ENCODE peak calls at places on chromosomes 12 and 14, in ten cellular contexts. N, Y, L, Z, C, U, J, B, R and S are unnamed samples.

GRCh38 chr12:104303538-104304151 is at the start of gene EID3:
- DNase-seq in Y (peak; percentile 96), C (peak; percentile 91), R (peak; percentile 93), J (no peak), L (peak; percentile 93), Z (peak; percentile 20), N (peak; percentile 57), U (peak; percentile 86), B (no peak), S (peak; percentile 92)

GRCh38 chr12:97801471-97802045 is 339.0 kb downstream of the RMST start:
- DNase-seq in Z (no peak), R (no peak), C (no peak), U (no peak), L (no peak), J (no peak), Y (no peak), N (no peak), B (no peak), S (no peak)

GRCh38 chr12:66813137-66813867 is 134.4 kb upstream of the GRIP1 start:
- DNase-seq in B (no peak), N (no peak), C (peak; percentile 44), L (no peak), U (no peak), Y (no peak), J (peak; percentile 2), Z (no peak), R (no peak), S (no peak)

GRCh38 chr12:103085541-103085940 is 128.1 kb downstream of the ASCL1 start:
- DNase-seq in B (no peak), Y (no peak), L (no peak), J (no peak), U (no peak), Z (no peak), N (no peak), C (no peak), R (no peak), S (no peak)

GRCh38 chr12:55831407-55831880 is 2.1 kb upstream of the DNAJC14 start:
- DNase-seq in B (no peak), U (no peak), R (no peak), L (no peak), Y (no peak), J (no peak), Z (no peak), C (no peak), N (no peak), S (no peak)

GRCh38 chr12:89192419-89192818 is 159.9 kb downstream of the DUSP6 start:
- DNase-seq in B (no peak), J (peak; percentile 10), U (no peak), R (no peak), Y (no peak), L (no peak), Z (no peak), N (no peak), C (no peak), S (no peak)

GRCh38 chr14:94320243-94320642 is 2.9 kb downstream of the SERPINA6 start:
- DNase-seq in Y (no peak), B (no peak), Z (no peak), R (no peak), L (no peak), U (no peak), J (peak; percentile 89), N (no peak), C (no peak), S (no peak)

GRCh38 chr12:109125791-109126190 is 9.4 kb downstream of the ACACB start:
- DNase-seq in R (no peak), L (no peak), J (no peak), Y (no peak), Z (no peak), U (no peak), B (no peak), C (no peak), N (no peak), S (no peak)

GRCh38 chr14:74408870-74409269 is 17.1 kb downstream of the SYNDIG1L start:
- DNase-seq in U (no peak), Z (no peak), B (no peak), L (no peak), Y (peak; percentile 10), R (no peak), C (no peak), N (no peak), J (no peak), S (no peak)

GRCh38 chr12:128729628-128730121 is 94.1 kb downstream of the SLC15A4 start:
- DNase-seq in C (no peak), Z (no peak), Y (no peak), J (peak; percentile 5), L (no peak), N (no peak), U (no peak), B (no peak), R (no peak), S (no peak)

GRCh38 chr12:121811434-121812319 is 7.9 kb downstream of the SETD1B start:
- DNase-seq in C (peak; percentile 74), B (no peak), J (peak; percentile 57), Y (peak; percentile 98), L (peak; percentile 77), N (no peak), Z (no peak), U (peak; percentile 68), R (peak; percentile 83), S (peak; percentile 85)

GRCh38 chr12:11798856-11799530 is 149.5 kb downstream of the ETV6 start:
- DNase-seq in J (peak; percentile 29), U (no peak), Y (no peak), B (no peak), C (peak; percentile 37), Z (no peak), L (no peak), R (no peak), N (no peak), S (no peak)

DNA sequence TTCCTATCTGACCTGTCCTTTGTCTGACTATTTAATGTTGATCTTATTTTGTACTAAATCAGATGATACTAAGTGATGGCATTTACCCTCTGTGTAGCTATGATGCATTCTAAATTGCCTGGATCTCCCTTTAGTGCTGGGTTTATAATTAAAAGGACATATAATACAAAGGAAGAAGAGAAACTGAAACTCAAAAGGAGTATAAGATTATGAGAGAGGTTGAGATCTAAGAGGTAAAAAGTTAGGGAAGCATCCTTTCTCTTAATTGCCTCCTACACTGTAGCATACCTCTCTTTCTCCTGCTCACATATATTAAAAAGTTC is 86.9 kb upstream of the MON2 start:
- DNase-seq in U (no peak), Y (no peak), Z (no peak), L (no peak), C (no peak), N (no peak), B (no peak), J (no peak), R (no peak), S (no peak)
- H3K4me3 ChIP-seq in U (no peak overlapping the region), Y (no peak overlapping the region), Z (no peak overlapping the region), L (no peak overlapping the region), C (no peak overlapping the region), N (no peak overlapping the region), B (no peak overlapping the region), J (no peak overlapping the region), R (no peak overlapping the region), S (no peak overlapping the region)

DNA sequence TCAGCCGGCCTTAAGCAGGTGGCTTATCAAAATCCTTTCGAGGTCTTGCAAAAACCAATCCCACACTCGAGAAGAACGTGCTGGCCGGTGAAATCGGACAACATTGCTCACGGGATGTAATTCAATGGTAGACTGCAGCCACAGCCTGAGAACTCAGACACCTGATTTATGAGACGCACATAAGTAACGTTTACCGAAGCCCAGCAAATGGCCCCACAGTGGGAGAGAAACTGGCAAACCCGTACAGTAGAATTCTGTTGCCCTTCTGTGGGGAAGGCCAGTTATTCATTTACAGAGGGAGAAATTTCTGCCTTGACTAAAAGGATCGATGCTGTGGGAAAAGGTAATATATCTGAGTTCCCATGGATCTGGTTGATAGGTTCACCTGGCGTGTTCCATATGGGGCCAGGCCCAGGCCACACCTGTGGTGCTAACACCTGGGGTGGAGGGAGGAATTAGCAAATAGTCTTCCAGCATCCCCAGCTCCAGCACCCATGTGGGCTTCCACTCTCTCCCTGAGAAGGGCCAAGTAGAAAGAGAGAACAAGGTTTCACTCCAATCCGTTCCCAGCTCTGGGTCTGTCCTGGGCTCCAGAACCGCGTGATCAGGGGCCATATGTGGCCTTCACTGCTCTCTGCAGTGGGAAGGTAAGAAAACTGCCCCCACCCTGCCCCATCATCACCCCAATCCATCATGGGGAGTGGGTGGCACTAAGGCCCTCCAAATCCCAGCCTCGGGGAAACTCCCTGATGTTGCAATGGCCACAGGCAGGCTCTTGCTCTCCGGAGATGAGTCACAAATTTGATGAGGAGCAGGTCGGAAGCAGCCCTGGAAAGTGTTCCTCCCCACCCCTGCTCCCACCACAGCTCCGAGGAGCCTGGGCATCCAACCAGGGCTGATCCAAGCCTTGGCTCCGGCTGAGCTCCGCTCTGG is 12.7 kb downstream of the BDKRB1 start:
- DNase-seq in B (peak; percentile 86), Z (no peak), U (no peak), C (no peak), N (no peak), Y (no peak), L (no peak), R (no peak), J (no peak), S (no peak)
- H3K4me3 ChIP-seq in B (no peak overlapping the region), Z (no peak overlapping the region), U (no peak overlapping the region), C (no peak overlapping the region), N (no peak overlapping the region), Y (no peak overlapping the region), L (no peak overlapping the region), R (no peak overlapping the region), J (no peak overlapping the region), S (peak overlapping the region; percentile 14)

GRCh38 chr14:32711103-32711680 is 227.5 kb upstream of the NPAS3 start:
- DNase-seq in U (no peak), Y (peak; percentile 25), J (peak; percentile 62), B (no peak), N (no peak), L (peak; percentile 28), Z (no peak), R (no peak), C (peak; percentile 63), S (no peak)

GRCh38 chr14:32708134-32708533 is 230.5 kb upstream of the NPAS3 start:
- DNase-seq in Y (no peak), J (no peak), Z (no peak), B (no peak), R (no peak), U (no peak), N (no peak), L (no peak), C (no peak), S (no peak)

GRCh38 chr14:32713856-32714255 is 224.8 kb upstream of the NPAS3 start:
- DNase-seq in J (no peak), B (no peak), L (no peak), Y (no peak), N (no peak), U (no peak), R (no peak), C (no peak), Z (no peak), S (no peak)

GRCh38 chr14:32709072-32709471 is 229.6 kb upstream of the NPAS3 start:
- DNase-seq in R (no peak), C (no peak), J (no peak), B (peak; percentile 66), Y (no peak), N (no peak), Z (no peak), U (no peak), L (no peak), S (no peak)

GRCh38 chr14:32710351-32711102 is 228.2 kb upstream of the NPAS3 start:
- DNase-seq in Z (no peak), B (no peak), Y (no peak), N (no peak), U (no peak), R (no peak), L (no peak), C (no peak), J (no peak), S (no peak)
- H3K4me3 ChIP-seq in Z (no peak overlapping the region), B (no peak overlapping the region), Y (no peak overlapping the region), N (no peak overlapping the region), U (no peak overlapping the region), R (no peak overlapping the region), L (no peak overlapping the region), C (no peak overlapping the region), J (no peak overlapping the region), S (no peak overlapping the region)

GRCh38 chr12:31664038-31664437 is 4.5 kb downstream of the ETFBKMT start:
- DNase-seq in Y (no peak), Z (no peak), R (no peak), C (no peak), B (no peak), N (no peak), U (no peak), J (peak; percentile 12), L (no peak), S (no peak)
- H3K4me3 ChIP-seq in Y (no peak overlapping the region), Z (no peak overlapping the region), R (no peak overlapping the region), C (no peak overlapping the region), B (no peak overlapping the region), N (no peak overlapping the region), U (no peak overlapping the region), J (no peak overlapping the region), L (no peak overlapping the region), S (no peak overlapping the region)